ENCODE peak calls at places on chromosome 19, in eight cellular contexts. C is psoas muscle, D is neural progenitor cell, Q is left ventricle myocardium inferior, O is heart left ventricle, L is hepatocyte, V is heart right ventricle, B is transverse colon. X is an unnamed sample.

GRCh38 chr19:43634068-43634467 is 5.6 kb downstream of the CADM4 start:
- DNase-seq in C (no peak), D (no peak), Q (no peak), O (no peak), L (no peak), V (no peak), B (no peak), X (no peak)

GRCh38 chr19:30406220-30406944 is 34.2 kb downstream of the ZNF536 start:
- DNase-seq in C (no peak), D (peak; percentile 58), Q (peak; percentile 28), O (no peak), L (peak; percentile 61), V (peak; percentile 15), B (peak; percentile 16), X (no peak)

GRCh38 chr19:3046621-3047306 is 15.5 kb downstream of the TLE5 start:
- DNase-seq in C (no peak), D (peak; percentile 93), Q (no peak), O (no peak), L (peak; percentile 71), V (peak; percentile 44), B (peak; percentile 39), X (no peak)

GRCh38 chr19:1774999-1775772 is 21.9 kb downstream of the ONECUT3 start:
- DNase-seq in C (no peak), D (no peak), Q (no peak), O (no peak), L (no peak), V (no peak), B (no peak), X (no peak)

GRCh38 chr19:41420101-41420880 is 6.9 kb downstream of the B3GNT8 start:
- DNase-seq in C (no peak), D (no peak), Q (no peak), O (no peak), L (no peak), V (no peak), B (no peak), X (no peak)

GRCh38 chr19:7864719-7865074 is 9.5 kb downstream of the PRR36 start:
- DNase-seq in C (no peak), D (no peak), Q (no peak), O (no peak), L (no peak), V (no peak), B (no peak), X (no peak)

GRCh38 chr19:19064811-19065745 is 1.3 kb downstream of the SLC25A42 start:
- DNase-seq in C (no peak), D (no peak), Q (no peak), O (no peak), L (no peak), V (no peak), B (peak; percentile 36), X (no peak)

GRCh38 chr19:42068756-42069571 is 1.0 kb downstream of the GRIK5 start:
- DNase-seq in C (no peak), D (peak; percentile 50), Q (no peak), O (no peak), L (no peak), V (no peak), B (no peak), X (no peak)

GRCh38 chr19:34310494-34310981 is 54.5 kb upstream of the GPI start:
- DNase-seq in C (no peak), D (no peak), Q (no peak), O (no peak), L (no peak), V (no peak), B (peak; percentile 50), X (no peak)

GRCh38 chr19:7928741-7929701 is 3.1 kb upstream of the CTXN1 start:
- DNase-seq in C (peak; percentile 64), D (peak; percentile 75), Q (no peak), O (no peak), L (peak; percentile 75), V (no peak), B (no peak), X (no peak)

GRCh38 chr19:10699650-10700335 is 1.4 kb upstream of the QTRT1 start:
- DNase-seq in C (no peak), D (peak; percentile 70), Q (no peak), O (no peak), L (peak; percentile 61), V (no peak), B (peak; percentile 70), X (no peak)

GRCh38 chr19:1970003-1970805 is 29.2 kb downstream of the CSNK1G2 start:
- DNase-seq in C (no peak), D (no peak), Q (no peak), O (no peak), L (no peak), V (no peak), B (no peak), X (no peak)

GRCh38 chr19:28485300-28485699 is 727.7 kb downstream of the UQCRFS1 start:
- DNase-seq in C (no peak), D (no peak), Q (no peak), O (peak; percentile 30), L (peak; percentile 27), V (peak; percentile 8), B (peak; percentile 73), X (peak; percentile 18)

GRCh38 chr19:55141696-55142095 is 7.3 kb downstream of the TNNT1 start:
- DNase-seq in C (no peak), D (peak; percentile 54), Q (no peak), O (no peak), L (no peak), V (no peak), B (no peak), X (no peak)

GRCh38 chr19:12163841-12164240 is 945 bp downstream of the ZNF136 start:
- DNase-seq in C (no peak), D (peak; percentile 24), Q (no peak), O (no peak), L (peak; percentile 19), V (no peak), B (no peak), X (no peak)

GRCh38 chr19:670609-671075 is 5.5 kb upstream of the FSTL3 start:
- DNase-seq in C (no peak), D (no peak), Q (no peak), O (no peak), L (no peak), V (no peak), B (no peak), X (no peak)

GRCh38 chr19:33422369-33423180 is 49.1 kb downstream of the CEBPG start:
- DNase-seq in C (no peak), D (no peak), Q (no peak), O (no peak), L (no peak), V (no peak), B (no peak), X (no peak)

GRCh38 chr19:8681345-8682021 is 17.1 kb downstream of the ACTL9 start:
- DNase-seq in C (no peak), D (no peak), Q (no peak), O (no peak), L (no peak), V (no peak), B (no peak), X (no peak)

GRCh38 chr19:18657590-18658365 is 20.9 kb downstream of the KLHL26 start:
- DNase-seq in C (peak; percentile 69), D (peak; percentile 74), Q (peak; percentile 75), O (peak; percentile 84), L (peak; percentile 51), V (peak; percentile 84), B (no peak), X (peak; percentile 90)

DNA sequence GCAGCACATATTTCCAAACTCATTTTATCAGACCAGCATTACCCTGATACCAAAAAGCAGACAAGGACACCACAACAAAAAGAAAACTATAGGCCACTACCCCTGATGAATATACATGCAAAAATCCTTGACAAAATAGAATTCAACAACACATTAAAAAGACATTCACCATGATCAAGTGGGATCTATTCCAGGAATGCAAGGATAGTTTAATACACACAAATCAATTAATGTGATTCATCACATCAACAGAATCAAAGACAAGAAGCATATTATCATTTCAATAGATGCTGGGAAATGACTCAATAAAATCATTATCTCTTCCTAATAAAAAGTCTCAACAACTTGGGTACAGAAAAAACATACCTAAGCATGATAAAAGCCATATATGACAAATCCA is 11.2 kb downstream of the ZNF347 start:
- DNase-seq in C (no peak), D (no peak), Q (no peak), O (no peak), L (no peak), V (no peak), B (no peak), X (no peak)
- H3K9me3 ChIP-seq in C (peaks cover 68% of the 10 kb centered on the region), D (peaks cover 17% of the 10 kb centered on the region), Q (peaks cover 92% of the 10 kb centered on the region), O (peaks cover 83% of the 10 kb centered on the region), L (peaks cover 30% of the 10 kb centered on the region), V (peaks cover 91% of the 10 kb centered on the region), B (peaks cover 72% of the 10 kb centered on the region), X (peaks cover 91% of the 10 kb centered on the region)

DNA sequence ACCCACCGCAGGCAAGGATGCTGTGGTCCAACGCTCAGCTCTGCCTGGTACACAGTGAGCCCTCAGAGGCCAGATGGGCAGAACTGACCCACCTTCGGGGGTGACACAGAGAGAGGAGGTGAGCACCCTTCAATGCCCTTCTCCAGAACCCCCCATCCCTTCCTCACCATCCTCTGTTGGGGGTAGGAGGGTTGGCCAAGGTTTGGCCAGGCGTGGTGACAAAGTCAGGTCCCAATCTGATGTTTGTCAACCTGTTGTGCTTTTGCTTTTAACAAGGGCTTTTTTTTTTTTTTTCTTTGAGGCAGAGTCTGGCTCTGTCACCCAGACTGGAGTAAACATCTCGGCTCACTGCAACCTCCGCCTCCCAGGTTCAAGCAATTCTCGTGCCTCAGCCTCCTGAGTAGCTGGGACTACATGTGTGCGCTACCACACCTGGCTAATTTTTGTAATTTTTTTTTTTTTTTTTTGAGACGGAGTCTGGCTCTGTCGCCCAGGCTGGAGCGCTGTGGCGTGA is 7.3 kb downstream of the PTGIR start:
- DNase-seq in C (no peak), D (no peak), Q (no peak), O (no peak), L (no peak), V (no peak), B (no peak), X (no peak)
- H3K4me1 ChIP-seq in C (peaks cover 17% of the 10 kb centered on the region), D (peaks cover 12% of the 10 kb centered on the region), Q (peaks cover 65% of the 10 kb centered on the region), O (peaks cover 65% of the 10 kb centered on the region), L (peaks cover 13% of the 10 kb centered on the region), V (peaks cover 66% of the 10 kb centered on the region), B (peaks cover 16% of the 10 kb centered on the region), X (peaks cover 16% of the 10 kb centered on the region)

DNA sequence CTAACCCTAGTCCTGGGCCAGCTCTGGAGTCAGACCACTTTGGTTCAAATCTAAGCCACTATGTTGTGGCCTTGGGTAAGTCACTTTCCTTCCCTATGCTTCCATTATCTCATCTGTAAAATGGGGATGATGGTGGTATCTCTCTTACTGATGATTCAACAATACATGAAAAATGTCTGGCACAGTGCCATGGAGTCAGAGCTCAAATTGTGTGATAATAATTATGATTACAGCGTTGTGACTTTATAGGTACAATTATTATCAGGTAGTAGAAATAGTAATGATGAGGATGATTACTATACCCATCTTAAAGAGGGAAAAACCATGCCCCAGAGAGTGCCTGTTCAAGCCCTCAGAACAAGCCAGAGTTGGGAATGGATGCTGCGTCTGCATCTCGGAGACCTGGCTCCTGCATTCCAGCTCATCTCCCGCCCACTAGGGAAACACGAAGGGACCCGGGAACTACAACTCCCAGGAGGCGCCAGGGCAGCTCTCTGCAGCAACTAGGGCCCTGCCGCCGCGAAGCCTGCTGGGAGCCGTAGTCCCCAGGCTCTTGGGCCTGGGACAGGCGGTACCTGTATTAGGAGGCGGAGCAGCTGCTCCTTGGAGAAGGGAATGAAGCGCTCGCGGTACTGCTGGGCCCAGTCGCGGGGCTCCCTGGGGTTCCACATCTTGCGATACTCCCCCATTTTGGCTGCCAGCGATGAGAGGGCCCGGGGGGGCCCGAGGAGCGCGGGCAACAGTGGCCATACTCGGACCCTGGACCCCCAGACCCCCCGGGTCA is 832 bp downstream of the TMEM143 start:
- DNase-seq in C (peak; percentile 95), D (peak; percentile 98), Q (peak; percentile 97), O (peak; percentile 96), L (peak; percentile 97), V (peak; percentile 96), B (peak; percentile 96), X (peak; percentile 86)
- H3K36me3 ChIP-seq in C (peaks cover 17% of the 10 kb centered on the region), D (no peaks in the 10 kb centered on the region), Q (peaks cover 10% of the 10 kb centered on the region), O (peaks cover 6% of the 10 kb centered on the region), L (no peaks in the 10 kb centered on the region), V (no peaks in the 10 kb centered on the region), B (no peaks in the 10 kb centered on the region), X (no peaks in the 10 kb centered on the region)

GRCh38 chr19:37045140-37045539 is 33.1 kb upstream of the ZNF420 start:
- DNase-seq in C (no peak), D (no peak), Q (no peak), O (no peak), L (no peak), V (no peak), B (no peak), X (no peak)
- H3K9me3 ChIP-seq in C (peaks cover 25% of the 10 kb centered on the region), D (peaks cover 14% of the 10 kb centered on the region), Q (peaks cover 88% of the 10 kb centered on the region), O (peaks cover 42% of the 10 kb centered on the region), L (no peaks in the 10 kb centered on the region), V (peaks cover 76% of the 10 kb centered on the region), B (peaks cover 3% of the 10 kb centered on the region), X (peaks cover 48% of the 10 kb centered on the region)